ENCODE peak calls at places on chromosomes 3 and 15, in four cellular contexts. L is A673, O is fibroblast of lung, D is stomach. G is an unnamed sample.

GRCh38 chr3:69755795-69756194 is 16.5 kb downstream of the MITF start:
- DNase-seq in L (no peak), O (no peak), D (no peak), G (no peak)

GRCh38 chr3:95775486-95776094 is 1038.8 kb upstream of the EPHA6 start:
- DNase-seq in L (no peak), O (no peak), D (no peak), G (no peak)

GRCh38 chr3:87501076-87501475 is 224.7 kb upstream of the POU1F1 start:
- DNase-seq in O (no peak), D (no peak), L (no peak), G (no peak)

GRCh38 chr3:77370413-77370812 is 330.5 kb downstream of the ROBO2 start:
- DNase-seq in D (no peak), L (peak; percentile 68), O (peak; percentile 83), G (peak; percentile 8)

GRCh38 chr3:185824051-185824466 is 783 bp downstream of the IGF2BP2 start:
- DNase-seq in L (peak; percentile 41), D (peak; percentile 27), O (no peak), G (peak; percentile 32)

GRCh38 chr3:144031938-144032337 is 60.3 kb downstream of the DIPK2A start:
- DNase-seq in O (peak; percentile 46), D (peak; percentile 79), L (peak; percentile 27), G (no peak)

GRCh38 chr3:32725721-32726120 is 40.7 kb downstream of the CNOT10 start:
- DNase-seq in L (no peak), O (no peak), D (no peak), G (no peak)

GRCh38 chr15:91307561-91307960 is 207.5 kb downstream of the SV2B start:
- DNase-seq in L (no peak), D (no peak), O (no peak), G (no peak)

GRCh38 chr15:34621675-34622074 is 38.2 kb upstream of the GOLGA8B start:
- DNase-seq in D (no peak), O (peak; percentile 56), L (peak; percentile 66), G (no peak)

GRCh38 chr15:49088996-49089395 is 42.8 kb upstream of the SECISBP2L start:
- DNase-seq in L (no peak), O (no peak), D (no peak), G (peak; percentile 25)

GRCh38 chr3:20222274-20222673 is 36.3 kb upstream of the SGO1 start:
- DNase-seq in D (no peak), L (no peak), O (no peak), G (no peak)

GRCh38 chr15:25944386-25944785 is 81.3 kb upstream of the ATP10A start:
- DNase-seq in O (no peak), L (no peak), D (no peak), G (no peak)
- TF ChIP-seq CTCF in O (no peak), L (no peak), D (no peak), G (no peak)

DNA sequence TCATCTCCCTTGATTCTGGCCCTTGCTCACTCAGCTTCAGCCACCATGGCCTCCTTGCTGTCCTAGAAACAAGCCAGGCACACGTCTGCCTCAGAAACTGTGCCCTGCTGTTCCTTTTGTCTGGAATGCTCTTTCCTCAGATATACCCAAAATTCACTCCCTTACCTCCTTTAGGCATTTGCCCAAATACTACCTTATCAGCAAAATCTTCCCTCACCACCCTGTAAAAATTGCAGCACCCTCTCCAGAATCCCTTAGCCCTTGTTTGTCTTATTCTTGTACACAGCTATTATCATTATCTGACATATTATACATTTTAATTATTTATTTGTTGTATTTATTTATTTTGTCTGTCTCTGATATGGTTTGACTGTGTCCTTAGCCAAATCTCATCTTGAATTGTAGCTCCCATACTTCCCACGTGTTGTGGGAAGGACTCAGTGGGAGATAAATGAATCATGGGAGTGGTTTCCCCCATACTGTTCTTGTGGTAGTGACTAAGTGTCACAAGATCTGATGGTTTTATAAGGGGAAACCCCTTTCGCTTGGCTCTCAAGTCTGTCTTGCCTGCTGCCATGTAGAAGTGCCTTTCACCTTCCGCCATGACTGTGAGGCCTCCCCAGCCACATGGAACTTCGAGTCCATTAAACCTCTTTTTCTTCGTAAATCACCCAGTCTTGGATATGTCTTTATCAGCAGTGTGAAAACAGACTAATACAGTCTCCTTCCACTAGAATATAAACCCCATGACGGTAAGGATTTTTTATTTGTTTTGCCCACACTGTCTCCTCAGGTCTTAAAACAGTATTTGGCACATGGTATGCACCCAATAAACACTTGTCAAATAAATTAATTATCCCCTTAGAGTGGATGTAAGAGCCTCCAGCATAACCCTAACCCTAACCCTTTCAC is 60.0 kb upstream of the STT3B start:
- DNase-seq in O (peak; percentile 18), D (no peak), L (peak; percentile 24), G (no peak)
- H3K4me1 ChIP-seq in O (no peaks in the 10 kb centered on the region), D (no peaks in the 10 kb centered on the region), L (no peaks in the 10 kb centered on the region), G (no peaks in the 10 kb centered on the region)

DNA sequence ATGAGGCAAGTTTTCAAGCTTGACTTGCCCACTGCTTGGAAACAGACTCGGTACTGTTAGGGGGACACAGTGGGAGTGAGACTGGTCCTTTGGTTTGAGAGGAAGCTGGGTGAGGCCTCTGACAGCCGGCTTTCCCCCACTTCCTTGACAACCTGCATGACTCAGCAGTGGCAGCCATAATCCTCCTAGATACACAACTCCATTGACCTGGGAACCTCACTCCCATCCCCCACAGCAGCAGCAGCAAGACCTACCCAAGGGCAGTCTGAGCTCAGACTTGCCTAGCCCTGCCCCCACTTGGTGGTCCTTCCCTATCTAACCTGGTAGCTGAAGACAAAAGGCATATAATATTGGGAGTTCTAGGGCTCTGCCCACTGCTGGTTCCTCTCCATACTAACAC is 1043.5 kb upstream of the ALCAM start:
- DNase-seq in L (no peak), O (no peak), D (no peak), G (no peak)
- H3K9me3 ChIP-seq in L (peaks cover 11% of the 10 kb centered on the region), O (no peaks in the 10 kb centered on the region), D (peaks cover 12% of the 10 kb centered on the region), G (no peaks in the 10 kb centered on the region)

DNA sequence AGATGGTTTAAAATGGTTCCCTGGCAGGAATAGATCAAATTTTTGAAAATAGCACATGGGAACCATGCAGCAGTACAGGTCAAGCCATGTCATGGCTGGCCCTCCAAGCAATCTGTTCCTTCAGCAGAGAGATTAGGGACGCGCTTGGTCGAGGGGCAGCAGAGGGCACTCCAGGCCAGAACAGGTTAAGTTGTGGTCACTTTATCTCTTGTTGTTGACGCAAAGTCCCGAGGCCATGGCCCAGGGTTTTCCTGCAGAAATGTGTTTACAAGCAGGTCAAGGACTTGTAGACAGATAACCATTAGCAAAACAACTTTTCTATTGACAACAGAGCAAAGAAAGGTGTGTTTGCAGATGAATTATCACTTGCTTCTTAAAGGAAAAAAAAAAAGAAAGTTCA is 570.0 kb upstream of the NR2F2 start:
- DNase-seq in L (peak; percentile 2), O (peak; percentile 17), D (no peak), G (peak; percentile 29)
- TF ChIP-seq CTCF in L (no peak), O (no peak), D (no peak), G (no peak)

GRCh38 chr3:107307205-107307604 is 70.0 kb upstream of the CCDC54 start:
- DNase-seq in O (no peak), D (no peak), L (no peak), G (no peak)
- H3K4me1 ChIP-seq in O (no peaks in the 10 kb centered on the region), D (no peaks in the 10 kb centered on the region), L (no peaks in the 10 kb centered on the region), G (no peaks in the 10 kb centered on the region)

GRCh38 chr3:110966966-110967663 is 104.5 kb upstream of the NECTIN3 start:
- DNase-seq in O (no peak), D (no peak), L (no peak), G (no peak)
- H3K9me3 ChIP-seq in O (no peaks in the 10 kb centered on the region), D (peaks cover 20% of the 10 kb centered on the region), L (no peaks in the 10 kb centered on the region), G (no peaks in the 10 kb centered on the region)

GRCh38 chr3:54056521-54056920 is 65.8 kb upstream of the CACNA2D3 start:
- DNase-seq in L (no peak), D (no peak), O (no peak), G (no peak)
- TF ChIP-seq CTCF in L (no peak), D (no peak), O (no peak), G (no peak)

G was measured in cardiac muscle cell.